ENCODE peak calls at places on chromosomes 6 and 20, in nine cellular contexts. One of them, this sample, is unnamed.

GRCh38 chr20:61698598-61698960 is 367.1 kb downstream of the TAF4 start:
- DNase-seq in mesendoderm: no peak
- DNase-seq in tibial nerve: no peak
- DNase-seq in right cardiac atrium: peak; percentile 31
- DNase-seq in GM23248: no peak
- DNase-seq in psoas muscle: no peak
- DNase-seq in heart left ventricle: no peak
- DNase-seq in thoracic aorta: no peak
- DNase-seq in body of pancreas: no peak
- DNase-seq in this sample: no peak

GRCh38 chr6:149545258-149545753 is 537 bp downstream of the PPIL4 start:
- DNase-seq in mesendoderm: peak; percentile 79
- DNase-seq in tibial nerve: peak; percentile 56
- DNase-seq in right cardiac atrium: peak; percentile 68
- DNase-seq in GM23248: peak; percentile 89
- DNase-seq in psoas muscle: peak; percentile 57
- DNase-seq in heart left ventricle: no peak
- DNase-seq in thoracic aorta: no peak
- DNase-seq in body of pancreas: peak; percentile 41
- DNase-seq in this sample: no peak

GRCh38 chr6:84072452-84072997 is 39.0 kb downstream of the MRAP2 start:
- DNase-seq in mesendoderm: no peak
- DNase-seq in tibial nerve: no peak
- DNase-seq in right cardiac atrium: no peak
- DNase-seq in GM23248: no peak
- DNase-seq in psoas muscle: no peak
- DNase-seq in heart left ventricle: no peak
- DNase-seq in thoracic aorta: no peak
- DNase-seq in body of pancreas: no peak
- DNase-seq in this sample: no peak

GRCh38 chr6:42619963-42620362 is 56.1 kb downstream of the UBR2 start:
- DNase-seq in mesendoderm: no peak
- DNase-seq in tibial nerve: no peak
- DNase-seq in right cardiac atrium: no peak
- DNase-seq in GM23248: no peak
- DNase-seq in psoas muscle: no peak
- DNase-seq in heart left ventricle: no peak
- DNase-seq in thoracic aorta: no peak
- DNase-seq in body of pancreas: no peak
- DNase-seq in this sample: no peak

GRCh38 chr6:29211488-29211887 is 40.8 kb downstream of the OR2J2 start:
- DNase-seq in mesendoderm: no peak
- DNase-seq in tibial nerve: no peak
- DNase-seq in right cardiac atrium: no peak
- DNase-seq in GM23248: no peak
- DNase-seq in psoas muscle: no peak
- DNase-seq in heart left ventricle: no peak
- DNase-seq in thoracic aorta: no peak
- DNase-seq in body of pancreas: no peak
- DNase-seq in this sample: no peak

GRCh38 chr20:40689943-40690835 is 1.2 kb upstream of the MAFB start:
- DNase-seq in mesendoderm: peak; percentile 93
- DNase-seq in tibial nerve: peak; percentile 92
- DNase-seq in right cardiac atrium: peak; percentile 96
- DNase-seq in GM23248: peak; percentile 97
- DNase-seq in psoas muscle: peak; percentile 95
- DNase-seq in heart left ventricle: peak; percentile 95
- DNase-seq in thoracic aorta: peak; percentile 60
- DNase-seq in body of pancreas: peak; percentile 93
- DNase-seq in this sample: no peak

GRCh38 chr20:58389324-58389967 is 417 bp downstream of the VAPB start:
- DNase-seq in mesendoderm: peak; percentile 67
- DNase-seq in tibial nerve: peak; percentile 8
- DNase-seq in right cardiac atrium: no peak
- DNase-seq in GM23248: peak; percentile 83
- DNase-seq in psoas muscle: no peak
- DNase-seq in heart left ventricle: no peak
- DNase-seq in thoracic aorta: no peak
- DNase-seq in body of pancreas: peak; percentile 39
- DNase-seq in this sample: no peak

GRCh38 chr6:90297124-90297865 is 652 bp upstream of the BACH2 start:
- DNase-seq in mesendoderm: no peak
- DNase-seq in tibial nerve: no peak
- DNase-seq in right cardiac atrium: no peak
- DNase-seq in GM23248: no peak
- DNase-seq in psoas muscle: no peak
- DNase-seq in heart left ventricle: no peak
- DNase-seq in thoracic aorta: no peak
- DNase-seq in body of pancreas: no peak
- DNase-seq in this sample: no peak

GRCh38 chr20:16158090-16158975 is 414.9 kb downstream of the KIF16B start:
- DNase-seq in mesendoderm: peak; percentile 0
- DNase-seq in tibial nerve: no peak
- DNase-seq in right cardiac atrium: no peak
- DNase-seq in GM23248: no peak
- DNase-seq in psoas muscle: no peak
- DNase-seq in heart left ventricle: no peak
- DNase-seq in thoracic aorta: no peak
- DNase-seq in body of pancreas: no peak
- DNase-seq in this sample: no peak

GRCh38 chr6:36851149-36851614 is 11.9 kb upstream of the CPNE5 start:
- DNase-seq in mesendoderm: peak; percentile 71
- DNase-seq in tibial nerve: peak; percentile 72
- DNase-seq in right cardiac atrium: no peak
- DNase-seq in GM23248: peak; percentile 76
- DNase-seq in psoas muscle: no peak
- DNase-seq in heart left ventricle: no peak
- DNase-seq in thoracic aorta: no peak
- DNase-seq in body of pancreas: peak; percentile 59
- DNase-seq in this sample: no peak

GRCh38 chr20:8867346-8867745 is 201.5 kb upstream of the PLCB4 start:
- DNase-seq in mesendoderm: no peak
- DNase-seq in tibial nerve: no peak
- DNase-seq in right cardiac atrium: no peak
- DNase-seq in GM23248: no peak
- DNase-seq in psoas muscle: no peak
- DNase-seq in heart left ventricle: no peak
- DNase-seq in thoracic aorta: no peak
- DNase-seq in body of pancreas: no peak
- DNase-seq in this sample: no peak

GRCh38 chr6:28258877-28259777 is at the start of gene NKAPL:
- DNase-seq in mesendoderm: no peak
- DNase-seq in tibial nerve: peak; percentile 43
- DNase-seq in right cardiac atrium: peak; percentile 94
- DNase-seq in GM23248: peak; percentile 91
- DNase-seq in psoas muscle: peak; percentile 92
- DNase-seq in heart left ventricle: peak; percentile 91
- DNase-seq in thoracic aorta: peak; percentile 43
- DNase-seq in body of pancreas: peak; percentile 69
- DNase-seq in this sample: no peak

GRCh38 chr6:160249687-160250086 is 8.9 kb downstream of the SLC22A2 start:
- DNase-seq in mesendoderm: no peak
- DNase-seq in tibial nerve: no peak
- DNase-seq in right cardiac atrium: no peak
- DNase-seq in GM23248: no peak
- DNase-seq in psoas muscle: no peak
- DNase-seq in heart left ventricle: no peak
- DNase-seq in thoracic aorta: no peak
- DNase-seq in body of pancreas: no peak
- DNase-seq in this sample: no peak

DNA sequence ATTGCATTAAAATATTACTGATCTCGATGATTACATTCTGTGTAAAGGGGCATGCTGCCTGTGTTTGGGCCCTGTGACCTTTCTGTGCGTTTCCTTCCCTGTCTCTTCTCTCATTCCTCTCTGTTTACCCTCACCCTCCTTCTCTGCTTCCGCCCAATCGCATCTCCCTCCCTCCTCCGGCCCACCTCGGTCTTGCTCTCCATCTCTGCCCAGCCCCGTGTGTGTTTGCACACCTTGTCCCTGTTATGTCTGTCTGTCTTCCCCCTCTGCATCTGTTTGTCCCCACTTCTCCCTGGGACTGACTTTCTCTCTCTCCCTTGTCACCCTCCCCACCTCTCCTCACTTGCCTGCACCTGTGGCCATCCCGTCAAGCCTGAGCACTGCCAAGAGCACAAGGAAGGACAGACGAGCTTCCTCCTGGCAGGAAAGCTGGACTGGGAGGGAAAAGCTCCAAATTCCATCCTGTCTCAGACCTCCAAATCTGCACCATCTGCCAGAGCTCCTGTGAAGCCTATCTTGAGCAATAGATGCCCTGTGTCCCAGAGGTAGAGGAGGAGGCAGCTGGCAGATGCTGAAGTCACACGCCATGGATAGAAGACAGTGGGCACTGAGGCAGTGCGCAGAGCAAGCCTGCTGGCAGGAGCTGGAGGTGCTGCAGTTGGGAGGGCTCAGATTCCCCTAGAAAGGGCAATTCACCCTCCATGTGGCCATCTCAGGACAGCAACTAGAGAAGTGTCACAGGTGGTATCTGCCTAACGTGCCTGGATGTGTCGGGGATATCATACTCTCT is 172.3 kb downstream of the PTPRT start:
- DNase-seq in mesendoderm: no peak
- DNase-seq in tibial nerve: no peak
- DNase-seq in right cardiac atrium: no peak
- DNase-seq in GM23248: no peak
- DNase-seq in psoas muscle: no peak
- DNase-seq in heart left ventricle: no peak
- DNase-seq in thoracic aorta: no peak
- DNase-seq in body of pancreas: no peak
- DNase-seq in this sample: no peak
- H3K4me1 ChIP-seq in mesendoderm: no peaks in the 10 kb centered on the region
- H3K4me1 ChIP-seq in tibial nerve: no peaks in the 10 kb centered on the region
- H3K4me1 ChIP-seq in right cardiac atrium: no peaks in the 10 kb centered on the region
- H3K4me1 ChIP-seq in GM23248: no peaks in the 10 kb centered on the region
- H3K4me1 ChIP-seq in psoas muscle: no peaks in the 10 kb centered on the region
- H3K4me1 ChIP-seq in heart left ventricle: no peaks in the 10 kb centered on the region
- H3K4me1 ChIP-seq in thoracic aorta: no peaks in the 10 kb centered on the region
- H3K4me1 ChIP-seq in body of pancreas: no peaks in the 10 kb centered on the region
- H3K4me1 ChIP-seq in this sample: peaks cover 2% of the 10 kb centered on the region

GRCh38 chr6:116190550-116190949 is 63.3 kb downstream of the TSPYL4 start:
- DNase-seq in mesendoderm: no peak
- DNase-seq in tibial nerve: no peak
- DNase-seq in right cardiac atrium: no peak
- DNase-seq in GM23248: peak; percentile 55
- DNase-seq in psoas muscle: no peak
- DNase-seq in heart left ventricle: no peak
- DNase-seq in thoracic aorta: no peak
- DNase-seq in body of pancreas: no peak
- DNase-seq in this sample: no peak
- H3K27ac ChIP-seq in mesendoderm: no peak overlapping the region
- H3K27ac ChIP-seq in tibial nerve: no peak overlapping the region
- H3K27ac ChIP-seq in right cardiac atrium: no peak overlapping the region
- H3K27ac ChIP-seq in GM23248: no peak overlapping the region
- H3K27ac ChIP-seq in psoas muscle: no peak overlapping the region
- H3K27ac ChIP-seq in heart left ventricle: no peak overlapping the region
- H3K27ac ChIP-seq in thoracic aorta: no peak overlapping the region
- H3K27ac ChIP-seq in body of pancreas: no peak overlapping the region
- H3K27ac ChIP-seq in this sample: no peak overlapping the region

GRCh38 chr6:163461696-163462095 is 47.2 kb downstream of the QKI start:
- DNase-seq in mesendoderm: no peak
- DNase-seq in tibial nerve: no peak
- DNase-seq in right cardiac atrium: no peak
- DNase-seq in GM23248: no peak
- DNase-seq in psoas muscle: no peak
- DNase-seq in heart left ventricle: no peak
- DNase-seq in thoracic aorta: no peak
- DNase-seq in body of pancreas: no peak
- DNase-seq in this sample: no peak

GRCh38 chr6:163459536-163459935 is 45.0 kb downstream of the QKI start:
- DNase-seq in mesendoderm: no peak
- DNase-seq in tibial nerve: no peak
- DNase-seq in right cardiac atrium: no peak
- DNase-seq in GM23248: no peak
- DNase-seq in psoas muscle: no peak
- DNase-seq in heart left ventricle: no peak
- DNase-seq in thoracic aorta: no peak
- DNase-seq in body of pancreas: no peak
- DNase-seq in this sample: no peak

GRCh38 chr6:163457637-163458561 is 43.4 kb downstream of the QKI start:
- DNase-seq in mesendoderm: peak; percentile 49
- DNase-seq in tibial nerve: peak; percentile 43
- DNase-seq in right cardiac atrium: no peak
- DNase-seq in GM23248: peak; percentile 95
- DNase-seq in psoas muscle: no peak
- DNase-seq in heart left ventricle: no peak
- DNase-seq in thoracic aorta: peak; percentile 6
- DNase-seq in body of pancreas: no peak
- DNase-seq in this sample: no peak

GRCh38 chr6:163460307-163460782 is 45.8 kb downstream of the QKI start:
- DNase-seq in mesendoderm: peak; percentile 71
- DNase-seq in tibial nerve: no peak
- DNase-seq in right cardiac atrium: no peak
- DNase-seq in GM23248: peak; percentile 78
- DNase-seq in psoas muscle: no peak
- DNase-seq in heart left ventricle: no peak
- DNase-seq in thoracic aorta: no peak
- DNase-seq in body of pancreas: no peak
- DNase-seq in this sample: no peak

DNA sequence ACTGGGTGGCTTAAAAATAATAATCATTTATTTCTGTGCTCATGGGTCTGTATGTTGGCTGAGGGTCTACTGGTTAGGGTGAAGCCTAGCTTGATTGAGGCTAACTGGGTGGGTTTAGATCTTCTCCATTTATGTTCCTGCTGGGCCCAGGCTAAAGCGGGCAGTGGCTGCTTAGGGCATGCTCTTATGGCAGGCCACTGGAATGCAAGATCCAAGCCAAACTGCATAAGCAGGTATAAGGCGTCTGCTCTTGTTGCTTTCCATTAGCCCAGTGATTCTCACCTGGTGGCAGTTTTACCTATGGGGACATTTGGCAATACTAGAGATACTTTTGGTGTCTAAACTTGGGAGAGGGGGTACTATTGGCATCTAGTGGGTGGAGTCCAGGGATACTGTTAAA is 44.5 kb downstream of the QKI start:
- DNase-seq in mesendoderm: no peak
- DNase-seq in tibial nerve: no peak
- DNase-seq in right cardiac atrium: no peak
- DNase-seq in GM23248: no peak
- DNase-seq in psoas muscle: no peak
- DNase-seq in heart left ventricle: no peak
- DNase-seq in thoracic aorta: no peak
- DNase-seq in body of pancreas: no peak
- DNase-seq in this sample: no peak
- H3K4me1 ChIP-seq in mesendoderm: peaks cover 4% of the 10 kb centered on the region
- H3K4me1 ChIP-seq in tibial nerve: peaks cover 57% of the 10 kb centered on the region
- H3K4me1 ChIP-seq in right cardiac atrium: peaks cover 14% of the 10 kb centered on the region
- H3K4me1 ChIP-seq in GM23248: peaks cover 67% of the 10 kb centered on the region
- H3K4me1 ChIP-seq in psoas muscle: peaks cover 84% of the 10 kb centered on the region
- H3K4me1 ChIP-seq in heart left ventricle: peaks cover 99% of the 10 kb centered on the region
- H3K4me1 ChIP-seq in thoracic aorta: peaks cover 48% of the 10 kb centered on the region
- H3K4me1 ChIP-seq in body of pancreas: peaks cover 31% of the 10 kb centered on the region
- H3K4me1 ChIP-seq in this sample: no peaks in the 10 kb centered on the region

GRCh38 chr6:32580593-32580992 is 9.1 kb downstream of the HLA-DRB1 start:
- DNase-seq in mesendoderm: no peak
- DNase-seq in tibial nerve: no peak
- DNase-seq in right cardiac atrium: no peak
- DNase-seq in GM23248: no peak
- DNase-seq in psoas muscle: no peak
- DNase-seq in heart left ventricle: no peak
- DNase-seq in thoracic aorta: no peak
- DNase-seq in body of pancreas: no peak
- DNase-seq in this sample: no peak
- H3K27ac ChIP-seq in mesendoderm: no peak overlapping the region
- H3K27ac ChIP-seq in tibial nerve: no peak overlapping the region
- H3K27ac ChIP-seq in right cardiac atrium: no peak overlapping the region
- H3K27ac ChIP-seq in GM23248: no peak overlapping the region
- H3K27ac ChIP-seq in psoas muscle: no peak overlapping the region
- H3K27ac ChIP-seq in heart left ventricle: no peak overlapping the region
- H3K27ac ChIP-seq in thoracic aorta: no peak overlapping the region
- H3K27ac ChIP-seq in body of pancreas: no peak overlapping the region
- H3K27ac ChIP-seq in this sample: no peak overlapping the region